ENCODE peak calls at places on chromosomes 12 and 14, in nine cellular contexts. One of them, this sample, is unnamed.

GRCh38 chr12:104630230-104630670 is 173.5 kb downstream of the CHST11 start:
- DNase-seq in GM12891: no peak
- DNase-seq in stimulated activated CD4-positive, alpha-beta T cell treated with anti-CD3 and anti-CD28 coated beads, TNF-alpha, amount 100 ng/mL, for 1 hour: no peak
- DNase-seq in adipocyte: no peak
- DNase-seq in lower lobe of right lung: no peak
- DNase-seq in choroid plexus epithelial cell: no peak
- DNase-seq in RWPE2: peak; percentile 6
- DNase-seq in CD4-positive, alpha-beta T cell: no peak
- DNase-seq in HT-29: no peak
- DNase-seq in this sample: no peak

GRCh38 chr12:127619869-127620769 is 646.9 kb upstream of the TMEM132C start:
- DNase-seq in GM12891: no peak
- DNase-seq in stimulated activated CD4-positive, alpha-beta T cell treated with anti-CD3 and anti-CD28 coated beads, TNF-alpha, amount 100 ng/mL, for 1 hour: no peak
- DNase-seq in adipocyte: peak; percentile 14
- DNase-seq in lower lobe of right lung: no peak
- DNase-seq in choroid plexus epithelial cell: no peak
- DNase-seq in RWPE2: no peak
- DNase-seq in CD4-positive, alpha-beta T cell: no peak
- DNase-seq in HT-29: no peak
- DNase-seq in this sample: no peak

GRCh38 chr12:84507914-84508313 is 404.7 kb downstream of the SLC6A15 start:
- DNase-seq in GM12891: no peak
- DNase-seq in stimulated activated CD4-positive, alpha-beta T cell treated with anti-CD3 and anti-CD28 coated beads, TNF-alpha, amount 100 ng/mL, for 1 hour: no peak
- DNase-seq in adipocyte: no peak
- DNase-seq in lower lobe of right lung: no peak
- DNase-seq in choroid plexus epithelial cell: peak; percentile 1
- DNase-seq in RWPE2: no peak
- DNase-seq in CD4-positive, alpha-beta T cell: no peak
- DNase-seq in HT-29: no peak
- DNase-seq in this sample: no peak

GRCh38 chr12:66862586-66862985 is 183.7 kb upstream of the GRIP1 start:
- DNase-seq in GM12891: no peak
- DNase-seq in stimulated activated CD4-positive, alpha-beta T cell treated with anti-CD3 and anti-CD28 coated beads, TNF-alpha, amount 100 ng/mL, for 1 hour: no peak
- DNase-seq in adipocyte: no peak
- DNase-seq in lower lobe of right lung: no peak
- DNase-seq in choroid plexus epithelial cell: no peak
- DNase-seq in RWPE2: no peak
- DNase-seq in CD4-positive, alpha-beta T cell: no peak
- DNase-seq in HT-29: no peak
- DNase-seq in this sample: no peak

GRCh38 chr14:103653802-103654201 is 24.8 kb downstream of the KLC1 start:
- DNase-seq in GM12891: no peak
- DNase-seq in stimulated activated CD4-positive, alpha-beta T cell treated with anti-CD3 and anti-CD28 coated beads, TNF-alpha, amount 100 ng/mL, for 1 hour: no peak
- DNase-seq in adipocyte: no peak
- DNase-seq in lower lobe of right lung: no peak
- DNase-seq in choroid plexus epithelial cell: no peak
- DNase-seq in RWPE2: no peak
- DNase-seq in CD4-positive, alpha-beta T cell: no peak
- DNase-seq in HT-29: no peak
- DNase-seq in this sample: no peak

GRCh38 chr12:78447373-78447772 is 417.2 kb upstream of the SYT1 start:
- DNase-seq in GM12891: no peak
- DNase-seq in stimulated activated CD4-positive, alpha-beta T cell treated with anti-CD3 and anti-CD28 coated beads, TNF-alpha, amount 100 ng/mL, for 1 hour: no peak
- DNase-seq in adipocyte: no peak
- DNase-seq in lower lobe of right lung: no peak
- DNase-seq in choroid plexus epithelial cell: no peak
- DNase-seq in RWPE2: no peak
- DNase-seq in CD4-positive, alpha-beta T cell: no peak
- DNase-seq in HT-29: no peak
- DNase-seq in this sample: no peak

GRCh38 chr12:22275847-22276246 is 58.7 kb downstream of the ST8SIA1 start:
- DNase-seq in GM12891: no peak
- DNase-seq in stimulated activated CD4-positive, alpha-beta T cell treated with anti-CD3 and anti-CD28 coated beads, TNF-alpha, amount 100 ng/mL, for 1 hour: no peak
- DNase-seq in adipocyte: peak; percentile 98
- DNase-seq in lower lobe of right lung: peak; percentile 62
- DNase-seq in choroid plexus epithelial cell: peak; percentile 95
- DNase-seq in RWPE2: peak; percentile 82
- DNase-seq in CD4-positive, alpha-beta T cell: no peak
- DNase-seq in HT-29: no peak
- DNase-seq in this sample: no peak

GRCh38 chr14:68363841-68364711 is 428.8 kb downstream of the ZFP36L1 start:
- DNase-seq in GM12891: no peak
- DNase-seq in stimulated activated CD4-positive, alpha-beta T cell treated with anti-CD3 and anti-CD28 coated beads, TNF-alpha, amount 100 ng/mL, for 1 hour: no peak
- DNase-seq in adipocyte: no peak
- DNase-seq in lower lobe of right lung: peak; percentile 72
- DNase-seq in choroid plexus epithelial cell: peak; percentile 72
- DNase-seq in RWPE2: no peak
- DNase-seq in CD4-positive, alpha-beta T cell: no peak
- DNase-seq in HT-29: no peak
- DNase-seq in this sample: no peak

GRCh38 chr14:38944691-38945090 is 158.3 kb downstream of the SEC23A start:
- DNase-seq in GM12891: no peak
- DNase-seq in stimulated activated CD4-positive, alpha-beta T cell treated with anti-CD3 and anti-CD28 coated beads, TNF-alpha, amount 100 ng/mL, for 1 hour: no peak
- DNase-seq in adipocyte: no peak
- DNase-seq in lower lobe of right lung: no peak
- DNase-seq in choroid plexus epithelial cell: no peak
- DNase-seq in RWPE2: no peak
- DNase-seq in CD4-positive, alpha-beta T cell: no peak
- DNase-seq in HT-29: no peak
- DNase-seq in this sample: no peak

GRCh38 chr12:54039417-54040147 is 6.7 kb downstream of the HOXC5 start:
- DNase-seq in GM12891: no peak
- DNase-seq in stimulated activated CD4-positive, alpha-beta T cell treated with anti-CD3 and anti-CD28 coated beads, TNF-alpha, amount 100 ng/mL, for 1 hour: no peak
- DNase-seq in adipocyte: no peak
- DNase-seq in lower lobe of right lung: no peak
- DNase-seq in choroid plexus epithelial cell: no peak
- DNase-seq in RWPE2: no peak
- DNase-seq in CD4-positive, alpha-beta T cell: no peak
- DNase-seq in HT-29: peak; percentile 41
- DNase-seq in this sample: no peak

GRCh38 chr14:90675399-90675798 is 140.8 kb downstream of the TTC7B start:
- DNase-seq in GM12891: no peak
- DNase-seq in stimulated activated CD4-positive, alpha-beta T cell treated with anti-CD3 and anti-CD28 coated beads, TNF-alpha, amount 100 ng/mL, for 1 hour: no peak
- DNase-seq in adipocyte: peak; percentile 75
- DNase-seq in lower lobe of right lung: no peak
- DNase-seq in choroid plexus epithelial cell: no peak
- DNase-seq in RWPE2: no peak
- DNase-seq in CD4-positive, alpha-beta T cell: no peak
- DNase-seq in HT-29: no peak
- DNase-seq in this sample: no peak

GRCh38 chr14:24430143-24430681 is 458 bp downstream of the KHNYN start:
- DNase-seq in GM12891: peak; percentile 72
- DNase-seq in stimulated activated CD4-positive, alpha-beta T cell treated with anti-CD3 and anti-CD28 coated beads, TNF-alpha, amount 100 ng/mL, for 1 hour: no peak
- DNase-seq in adipocyte: peak; percentile 91
- DNase-seq in lower lobe of right lung: peak; percentile 85
- DNase-seq in choroid plexus epithelial cell: peak; percentile 80
- DNase-seq in RWPE2: no peak
- DNase-seq in CD4-positive, alpha-beta T cell: peak; percentile 47
- DNase-seq in HT-29: peak; percentile 38
- DNase-seq in this sample: peak; percentile 35

GRCh38 chr14:90294872-90295271 is 36.9 kb downstream of the NRDE2 start:
- DNase-seq in GM12891: no peak
- DNase-seq in stimulated activated CD4-positive, alpha-beta T cell treated with anti-CD3 and anti-CD28 coated beads, TNF-alpha, amount 100 ng/mL, for 1 hour: no peak
- DNase-seq in adipocyte: no peak
- DNase-seq in lower lobe of right lung: no peak
- DNase-seq in choroid plexus epithelial cell: peak; percentile 53
- DNase-seq in RWPE2: no peak
- DNase-seq in CD4-positive, alpha-beta T cell: no peak
- DNase-seq in HT-29: no peak
- DNase-seq in this sample: no peak

GRCh38 chr12:116662612-116663144 is 75.2 kb downstream of the SPRING1 start:
- DNase-seq in GM12891: no peak
- DNase-seq in stimulated activated CD4-positive, alpha-beta T cell treated with anti-CD3 and anti-CD28 coated beads, TNF-alpha, amount 100 ng/mL, for 1 hour: no peak
- DNase-seq in adipocyte: no peak
- DNase-seq in lower lobe of right lung: no peak
- DNase-seq in choroid plexus epithelial cell: peak; percentile 48
- DNase-seq in RWPE2: no peak
- DNase-seq in CD4-positive, alpha-beta T cell: no peak
- DNase-seq in HT-29: no peak
- DNase-seq in this sample: no peak

GRCh38 chr14:93663317-93663716 is 125.0 kb downstream of the PRIMA1 start:
- DNase-seq in GM12891: no peak
- DNase-seq in stimulated activated CD4-positive, alpha-beta T cell treated with anti-CD3 and anti-CD28 coated beads, TNF-alpha, amount 100 ng/mL, for 1 hour: no peak
- DNase-seq in adipocyte: no peak
- DNase-seq in lower lobe of right lung: no peak
- DNase-seq in choroid plexus epithelial cell: no peak
- DNase-seq in RWPE2: no peak
- DNase-seq in CD4-positive, alpha-beta T cell: no peak
- DNase-seq in HT-29: no peak
- DNase-seq in this sample: no peak

GRCh38 chr12:87344699-87345098 is 684.5 kb downstream of the C12orf50 start:
- DNase-seq in GM12891: no peak
- DNase-seq in stimulated activated CD4-positive, alpha-beta T cell treated with anti-CD3 and anti-CD28 coated beads, TNF-alpha, amount 100 ng/mL, for 1 hour: no peak
- DNase-seq in adipocyte: peak; percentile 14
- DNase-seq in lower lobe of right lung: no peak
- DNase-seq in choroid plexus epithelial cell: peak; percentile 42
- DNase-seq in RWPE2: no peak
- DNase-seq in CD4-positive, alpha-beta T cell: no peak
- DNase-seq in HT-29: peak; percentile 37
- DNase-seq in this sample: no peak

GRCh38 chr12:55720894-55721444 is 776 bp downstream of the RDH5 start:
- DNase-seq in GM12891: no peak
- DNase-seq in stimulated activated CD4-positive, alpha-beta T cell treated with anti-CD3 and anti-CD28 coated beads, TNF-alpha, amount 100 ng/mL, for 1 hour: no peak
- DNase-seq in adipocyte: peak; percentile 89
- DNase-seq in lower lobe of right lung: peak; percentile 72
- DNase-seq in choroid plexus epithelial cell: peak; percentile 77
- DNase-seq in RWPE2: peak; percentile 88
- DNase-seq in CD4-positive, alpha-beta T cell: no peak
- DNase-seq in HT-29: peak; percentile 92
- DNase-seq in this sample: no peak

GRCh38 chr12:6432991-6433390 is 11.8 kb upstream of the CD27 start:
- DNase-seq in GM12891: no peak
- DNase-seq in stimulated activated CD4-positive, alpha-beta T cell treated with anti-CD3 and anti-CD28 coated beads, TNF-alpha, amount 100 ng/mL, for 1 hour: no peak
- DNase-seq in adipocyte: no peak
- DNase-seq in lower lobe of right lung: no peak
- DNase-seq in choroid plexus epithelial cell: no peak
- DNase-seq in RWPE2: no peak
- DNase-seq in CD4-positive, alpha-beta T cell: no peak
- DNase-seq in HT-29: no peak
- DNase-seq in this sample: no peak

GRCh38 chr12:116727261-116727660 is 10.6 kb downstream of the SPRING1 start:
- DNase-seq in GM12891: no peak
- DNase-seq in stimulated activated CD4-positive, alpha-beta T cell treated with anti-CD3 and anti-CD28 coated beads, TNF-alpha, amount 100 ng/mL, for 1 hour: no peak
- DNase-seq in adipocyte: no peak
- DNase-seq in lower lobe of right lung: no peak
- DNase-seq in choroid plexus epithelial cell: no peak
- DNase-seq in RWPE2: no peak
- DNase-seq in CD4-positive, alpha-beta T cell: no peak
- DNase-seq in HT-29: no peak
- DNase-seq in this sample: no peak

GRCh38 chr12:21451529-21451928 is 14.1 kb downstream of the PYROXD1 start:
- DNase-seq in GM12891: no peak
- DNase-seq in stimulated activated CD4-positive, alpha-beta T cell treated with anti-CD3 and anti-CD28 coated beads, TNF-alpha, amount 100 ng/mL, for 1 hour: no peak
- DNase-seq in adipocyte: peak; percentile 26
- DNase-seq in lower lobe of right lung: no peak
- DNase-seq in choroid plexus epithelial cell: peak; percentile 62
- DNase-seq in RWPE2: no peak
- DNase-seq in CD4-positive, alpha-beta T cell: no peak
- DNase-seq in HT-29: no peak
- DNase-seq in this sample: no peak

GRCh38 chr14:58643366-58643765 is 5.6 kb downstream of the DACT1 start:
- DNase-seq in GM12891: no peak
- DNase-seq in stimulated activated CD4-positive, alpha-beta T cell treated with anti-CD3 and anti-CD28 coated beads, TNF-alpha, amount 100 ng/mL, for 1 hour: no peak
- DNase-seq in adipocyte: no peak
- DNase-seq in lower lobe of right lung: no peak
- DNase-seq in choroid plexus epithelial cell: no peak
- DNase-seq in RWPE2: no peak
- DNase-seq in CD4-positive, alpha-beta T cell: no peak
- DNase-seq in HT-29: no peak
- DNase-seq in this sample: no peak

GRCh38 chr12:112906712-112907414 is at the start of gene OAS1:
- DNase-seq in GM12891: peak; percentile 35
- DNase-seq in stimulated activated CD4-positive, alpha-beta T cell treated with anti-CD3 and anti-CD28 coated beads, TNF-alpha, amount 100 ng/mL, for 1 hour: no peak
- DNase-seq in adipocyte: peak; percentile 48
- DNase-seq in lower lobe of right lung: no peak
- DNase-seq in choroid plexus epithelial cell: peak; percentile 84
- DNase-seq in RWPE2: no peak
- DNase-seq in CD4-positive, alpha-beta T cell: peak; percentile 52
- DNase-seq in HT-29: peak; percentile 79
- DNase-seq in this sample: no peak

This sample was measured in activated T-helper 9 cell treated with anti-CD3 and anti-CD28 coated beads, Interleukin-2, amount 50 U/mL, for 16 hours.